ENCODE peak calls at places on chromosome 6, in eight cellular contexts. L is left ventricle myocardium inferior, P is brain microvascular endothelial cell, V is fibroblast of pulmonary artery, S is mucosa of descending colon, R is AG09309, G is upper lobe of right lung, C is esophagus muscularis mucosa. N is an unnamed sample.

GRCh38 chr6:53154071-53154470 is 5.4 kb upstream of the GCM1 start:
- DNase-seq in G (no peak), C (no peak), R (no peak), P (no peak), V (no peak), S (no peak), L (no peak), N (no peak)

GRCh38 chr6:136317023-136317649 is 27.5 kb upstream of the BCLAF1 start:
- DNase-seq in S (no peak), P (peak), V (peak), G (no peak), R (no peak), C (no peak), L (no peak), N (peak)

GRCh38 chr6:141123084-141123483 is 1009.6 kb upstream of the GJE1 start:
- DNase-seq in S (no peak), V (no peak), P (no peak), L (no peak), R (no peak), C (no peak), G (no peak), N (no peak)

GRCh38 chr6:106622412-106622811 is 6.9 kb downstream of the RTN4IP1 start:
- DNase-seq in V (no peak), R (no peak), G (no peak), S (no peak), P (no peak), C (no peak), L (no peak), N (no peak)

GRCh38 chr6:67689329-67689728 is 945.8 kb upstream of the ADGRB3 start:
- DNase-seq in G (no peak), P (no peak), V (no peak), S (no peak), C (no peak), L (no peak), R (no peak), N (no peak)

GRCh38 chr6:139277161-139277560 is 14.6 kb downstream of the TXLNB start:
- DNase-seq in V (peak), P (no peak), R (no peak), S (no peak), C (no peak), L (no peak), G (no peak), N (peak)

GRCh38 chr6:113122060-113122459 is 735.1 kb upstream of the MARCKS start:
- DNase-seq in P (peak), V (peak), R (peak), S (no peak), G (no peak), C (no peak), L (no peak), N (peak)

GRCh38 chr6:34237316-34237721 is 646 bp downstream of the HMGA1 start:
- DNase-seq in C (no peak), G (peak), L (no peak), S (peak), P (no peak), R (no peak), V (no peak), N (no peak)

GRCh38 chr6:14571001-14571400 is 453.4 kb downstream of the CD83 start:
- DNase-seq in V (no peak), C (no peak), P (no peak), S (no peak), L (no peak), G (no peak), R (no peak), N (no peak)

GRCh38 chr6:9405825-9406224 is 970.5 kb upstream of the SLC35B3 start:
- DNase-seq in G (no peak), L (no peak), C (no peak), S (no peak), R (no peak), P (no peak), V (no peak), N (no peak)

GRCh38 chr6:106799008-106799952 is 169.9 kb downstream of the QRSL1 start:
- DNase-seq in V (peak), S (no peak), P (no peak), R (peak), G (no peak), C (no peak), L (no peak), N (peak)

GRCh38 chr6:19156443-19156842 is 680.7 kb upstream of the ID4 start:
- DNase-seq in S (no peak), G (no peak), C (no peak), L (no peak), P (no peak), V (no peak), R (no peak), N (no peak)

GRCh38 chr6:3697609-3698008 is 53.9 kb downstream of the PXDC1 start:
- DNase-seq in S (no peak), G (no peak), C (no peak), V (peak), L (no peak), P (peak), R (peak), N (peak)

GRCh38 chr6:85749236-85749635 is 106.5 kb upstream of the SYNCRIP start:
- DNase-seq in G (no peak), C (no peak), V (no peak), S (no peak), R (no peak), L (no peak), P (no peak), N (no peak)

GRCh38 chr6:169008641-169009040 is 245.0 kb downstream of the THBS2 start:
- DNase-seq in P (no peak), S (no peak), C (peak), G (no peak), V (peak), R (no peak), L (no peak), N (no peak)

GRCh38 chr6:134446228-134446848 is 128.4 kb upstream of the SGK1 start:
- DNase-seq in L (no peak), G (no peak), C (no peak), R (no peak), S (no peak), P (no peak), V (peak), N (peak)

GRCh38 chr6:30207619-30208295 is 5.4 kb downstream of the TRIM26 start:
- DNase-seq in G (no peak), R (no peak), P (no peak), L (no peak), C (no peak), S (peak), V (peak), N (peak)

GRCh38 chr6:40152196-40152595 is 217.9 kb upstream of the MOCS1 start:
- DNase-seq in V (no peak), G (no peak), S (no peak), R (no peak), L (no peak), C (no peak), P (no peak), N (no peak)

GRCh38 chr6:125952764-125953501 is 3.6 kb upstream of the HINT3 start:
- DNase-seq in P (peak), G (peak), C (no peak), V (peak), R (no peak), S (peak), L (no peak), N (peak)

GRCh38 chr6:145082359-145082758 is 653.0 kb downstream of the EPM2A start:
- DNase-seq in R (no peak), C (no peak), L (no peak), P (no peak), S (no peak), V (no peak), G (no peak), N (no peak)

GRCh38 chr6:156655267-156655918 is 121.8 kb upstream of the ARID1B start:
- DNase-seq in S (no peak), P (no peak), R (no peak), V (no peak), L (no peak), G (no peak), C (no peak), N (no peak)

GRCh38 chr6:41770381-41771057 is 9.2 kb downstream of the FRS3 start:
- DNase-seq in V (no peak), G (peak), R (no peak), S (no peak), P (no peak), L (no peak), C (no peak), N (no peak)

GRCh38 chr6:157991067-157991432 is 9.4 kb downstream of the SYNJ2 start:
- DNase-seq in V (no peak), S (no peak), C (no peak), L (no peak), G (peak), P (no peak), R (no peak), N (no peak)

GRCh38 chr6:113856011-113856551 is 1.1 kb upstream of the MARCKS start:
- DNase-seq in C (no peak), R (no peak), S (peak), P (peak), G (no peak), V (peak), L (no peak), N (peak)

GRCh38 chr6:101806241-101806640 is 412.7 kb downstream of the GRIK2 start:
- DNase-seq in R (peak), C (no peak), L (no peak), V (peak), P (peak), G (no peak), S (no peak), N (peak)

GRCh38 chr6:105593056-105593455 is 190.2 kb upstream of the PREP start:
- DNase-seq in L (no peak), P (no peak), C (no peak), V (peak), G (no peak), R (no peak), S (no peak), N (no peak)

GRCh38 chr6:91166271-91166670 is 579.4 kb upstream of the MAP3K7 start:
- DNase-seq in L (no peak), G (no peak), R (no peak), S (no peak), P (no peak), V (no peak), C (no peak), N (no peak)

GRCh38 chr6:73797861-73798260 is 101.9 kb downstream of the CD109 start:
- DNase-seq in G (no peak), P (no peak), S (no peak), V (no peak), C (no peak), R (no peak), L (no peak), N (no peak)

GRCh38 chr6:71621918-71622519 is 264.3 kb upstream of the RIMS1 start:
- DNase-seq in V (peak), P (no peak), S (no peak), L (no peak), G (no peak), C (no peak), R (no peak), N (peak)

GRCh38 chr6:106739387-106739786 is 110.0 kb downstream of the QRSL1 start:
- DNase-seq in C (no peak), R (no peak), V (no peak), L (peak), G (peak), P (no peak), S (no peak), N (no peak)

GRCh38 chr6:27873101-27874030 is 38.8 kb downstream of the OR2B2 start:
- DNase-seq in G (peak), R (no peak), V (peak), S (peak), P (no peak), L (peak), C (no peak), N (peak)

GRCh38 chr6:139187489-139187888 is 52.6 kb downstream of the HECA start:
- DNase-seq in L (no peak), S (no peak), C (no peak), V (no peak), G (no peak), R (no peak), P (no peak), N (no peak)

GRCh38 chr6:121670511-121670910 is 235.1 kb downstream of the GJA1 start:
- DNase-seq in C (no peak), V (peak), P (no peak), S (no peak), L (no peak), G (no peak), R (no peak), N (peak)

GRCh38 chr6:104711371-104711770 is 148.3 kb downstream of the HACE1 start:
- DNase-seq in L (no peak), R (peak), C (no peak), G (no peak), S (no peak), P (peak), V (peak), N (peak)

GRCh38 chr6:15443119-15443518 is 197.2 kb downstream of the JARID2 start:
- DNase-seq in V (peak), L (no peak), P (peak), G (no peak), C (no peak), R (peak), S (no peak), N (peak)

GRCh38 chr6:29705389-29706231 is 17.6 kb upstream of the HLA-F start:
- DNase-seq in L (no peak), G (no peak), P (no peak), R (peak), C (no peak), V (peak), S (no peak), N (peak)

GRCh38 chr6:2725999-2726567 is 24.6 kb downstream of the MYLK4 start:
- DNase-seq in S (no peak), V (peak), R (no peak), C (no peak), P (peak), G (no peak), L (no peak), N (peak)

GRCh38 chr6:135181333-135182119 is 418 bp downstream of the MYB start:
- DNase-seq in S (peak), C (no peak), G (no peak), P (no peak), R (no peak), V (no peak), L (no peak), N (peak)

GRCh38 chr6:25537349-25538018 is 114.5 kb upstream of the SCGN start:
- DNase-seq in G (no peak), P (no peak), C (no peak), R (no peak), L (no peak), S (no peak), V (peak), N (no peak)

GRCh38 chr6:36292170-36292569 is 22.3 kb downstream of the PNPLA1 start:
- DNase-seq in C (no peak), R (no peak), G (no peak), L (no peak), S (no peak), P (no peak), V (no peak), N (no peak)

GRCh38 chr6:36285797-36286196 is 15.9 kb downstream of the PNPLA1 start:
- DNase-seq in P (no peak), R (no peak), L (no peak), C (no peak), G (no peak), S (no peak), V (no peak), N (no peak)

GRCh38 chr6:36289281-36290018 is 19.6 kb downstream of the PNPLA1 start:
- DNase-seq in P (no peak), G (no peak), L (no peak), C (no peak), S (no peak), R (no peak), V (no peak), N (no peak)

GRCh38 chr6:36286858-36287257 is 17.0 kb downstream of the PNPLA1 start:
- DNase-seq in P (no peak), C (no peak), L (no peak), R (no peak), G (no peak), V (no peak), S (no peak), N (no peak)

DNA sequence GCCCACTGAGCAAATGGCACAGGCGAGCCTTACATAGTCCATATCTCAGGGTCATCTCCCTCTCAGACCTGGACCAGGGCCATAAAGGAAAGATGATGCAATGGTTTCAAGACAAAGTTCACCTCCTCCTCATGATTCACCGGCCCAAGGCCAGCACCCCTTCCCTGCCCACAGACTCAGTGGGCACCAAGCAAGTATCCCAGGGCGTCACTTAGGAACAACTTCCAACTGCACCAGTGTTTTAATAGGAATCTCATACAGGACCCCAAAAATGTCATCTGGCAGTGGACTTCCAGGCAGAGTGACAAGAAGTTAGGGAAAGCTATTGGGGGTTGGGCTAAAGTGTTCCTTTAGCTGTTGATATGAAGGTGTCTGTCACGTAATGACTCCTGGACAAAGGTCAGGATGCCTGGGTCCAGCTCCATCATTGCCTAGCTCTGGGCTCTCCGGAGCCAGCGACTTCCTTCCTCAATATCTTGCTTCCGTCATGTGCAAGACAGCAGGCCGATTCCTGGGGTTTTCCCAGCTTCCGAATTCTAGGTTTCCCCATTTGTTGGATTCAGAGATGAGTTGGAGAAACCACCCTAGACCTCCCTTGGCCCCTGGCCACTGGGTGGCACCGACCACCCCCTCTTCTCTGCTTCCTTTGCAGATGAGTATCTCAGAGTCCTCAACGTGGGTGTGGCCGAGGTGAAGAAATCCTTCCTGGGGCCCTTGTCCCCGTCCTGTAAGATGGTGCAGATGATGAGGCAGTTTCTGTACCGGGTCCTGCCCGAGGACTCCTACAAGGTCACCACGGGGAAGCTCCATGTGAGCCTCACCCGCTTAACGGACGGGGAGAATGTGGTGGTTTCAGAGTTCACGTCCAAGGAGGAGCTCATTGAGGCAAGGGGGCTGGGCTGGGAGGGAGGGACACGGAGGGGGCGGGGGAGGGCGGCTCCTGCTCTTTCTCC is 21.1 kb downstream of the PNPLA1 start:
- DNase-seq in G (no peak), C (no peak), R (no peak), P (peak), L (no peak), V (peak), S (peak), N (peak)
- H3K4me3 ChIP-seq in G (no peak), C (no peak), R (no peak), P (no peak), L (no peak), V (no peak), S (no peak), N (no peak)

GRCh38 chr6:46760925-46761324 is 14.2 kb downstream of the ANKRD66 start:
- DNase-seq in V (no peak), S (no peak), L (no peak), G (no peak), R (no peak), P (no peak), C (no peak), N (no peak)
- TF ChIP-seq CTCF in V (no peak), S (no peak), L (no peak), G (no peak), R (no peak), P (no peak), C (no peak), N (no peak)

GRCh38 chr6:21997414-21998037 is 299.3 kb downstream of the PRL start:
- DNase-seq in P (no peak), S (no peak), R (no peak), L (no peak), G (no peak), C (no peak), V (peak), N (no peak)
- H3K4me3 ChIP-seq in P (no peak), S (no peak), R (no peak), L (no peak), G (no peak), C (no peak), V (no peak), N (no peak)

GRCh38 chr6:99589907-99590493 is 16.6 kb upstream of the PRDM13 start:
- DNase-seq in P (no peak), C (no peak), V (no peak), R (no peak), S (no peak), G (no peak), L (no peak), N (no peak)

GRCh38 chr6:99591673-99592364 is 14.8 kb upstream of the PRDM13 start:
- DNase-seq in C (no peak), L (no peak), V (no peak), S (no peak), P (no peak), G (no peak), R (no peak), N (no peak)

GRCh38 chr6:99592900-99593299 is 13.7 kb upstream of the PRDM13 start:
- DNase-seq in G (no peak), P (no peak), C (peak), V (peak), L (no peak), R (peak), S (no peak), N (peak)

GRCh38 chr6:99589290-99589672 is 17.4 kb upstream of the PRDM13 start:
- DNase-seq in V (no peak), R (no peak), P (no peak), S (no peak), G (no peak), C (peak), L (no peak), N (no peak)

DNA sequence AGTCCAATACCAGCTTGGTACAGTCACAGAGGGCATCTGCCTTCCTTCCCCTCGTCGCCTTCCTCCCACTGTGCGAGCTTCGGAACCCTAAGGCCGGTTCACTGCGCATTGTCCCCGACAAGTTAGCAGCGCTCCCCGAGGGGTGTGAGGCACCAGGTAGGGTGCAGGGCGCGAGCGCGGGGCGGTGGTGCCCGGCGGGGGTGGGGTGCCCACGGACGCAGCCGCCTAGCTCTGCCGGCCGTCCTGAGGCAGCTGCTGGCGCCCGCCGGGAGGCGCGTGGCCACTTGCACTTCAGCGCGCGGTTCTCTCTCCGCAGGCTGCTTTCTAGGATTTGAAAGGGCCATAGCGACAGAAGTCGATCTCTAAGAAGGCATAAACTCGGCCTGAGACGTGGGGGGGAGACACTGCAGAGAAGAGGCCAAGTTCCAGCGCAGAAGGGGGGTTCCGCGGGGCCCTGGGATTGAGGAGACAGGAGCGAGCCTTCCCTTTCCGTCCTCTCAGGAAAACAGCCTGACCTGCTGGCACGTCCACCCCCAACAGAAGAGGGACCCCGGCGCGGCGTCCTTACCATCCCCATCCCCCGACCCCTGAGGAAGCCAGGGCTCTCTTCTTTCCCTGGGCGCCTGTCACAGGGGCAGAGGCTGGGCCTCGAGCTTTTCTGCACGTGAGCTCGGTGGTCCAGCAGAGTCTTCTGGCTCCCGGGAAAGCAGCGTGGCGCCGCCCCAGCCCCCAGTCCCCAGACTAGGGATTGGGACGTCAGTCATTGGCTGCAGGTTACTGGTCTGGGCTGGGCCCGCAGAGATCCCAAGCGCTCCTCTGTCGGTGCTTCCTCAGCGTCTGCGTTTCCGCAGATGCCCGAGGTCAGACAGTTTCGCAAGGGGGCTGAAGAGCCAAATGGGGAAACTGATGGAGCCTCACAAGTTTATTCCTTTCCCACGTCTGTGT is 15.6 kb upstream of the PRDM13 start:
- DNase-seq in R (no peak), L (no peak), P (no peak), S (no peak), G (no peak), V (no peak), C (peak), N (no peak)
- TF ChIP-seq CTCF in R (no peak), L (no peak), P (peak), S (no peak), G (no peak), V (no peak), C (no peak), N (no peak)

N was measured in fibroblast of the aortic adventitia.